ENCODE peak calls at places on chromosome 6, in six cellular contexts. One of them, this sample, is unnamed.
A peak's percentile ranks its signal among the peaks of the same experiment; 100 is the strongest.

GRCh38 chr6:67433124-67433523 is 1202.0 kb upstream of the ADGRB3 start:
- DNase-seq in pulmonary artery endothelial cell: no peak
- DNase-seq in astrocyte of the hippocampus: peak; percentile 2
- DNase-seq in GM10248: no peak
- DNase-seq in ELF-1: no peak
- DNase-seq in SJSA1: no peak
- DNase-seq in this sample: no peak

GRCh38 chr6:117489003-117489402 is 6.5 kb downstream of the DCBLD1 start:
- DNase-seq in pulmonary artery endothelial cell: no peak
- DNase-seq in astrocyte of the hippocampus: no peak
- DNase-seq in GM10248: no peak
- DNase-seq in ELF-1: no peak
- DNase-seq in SJSA1: no peak
- DNase-seq in this sample: no peak

GRCh38 chr6:132798820-132799538 is 542 bp upstream of the SLC18B1 start:
- DNase-seq in pulmonary artery endothelial cell: peak; percentile 37
- DNase-seq in astrocyte of the hippocampus: peak; percentile 83
- DNase-seq in GM10248: peak; percentile 75
- DNase-seq in ELF-1: peak; percentile 59
- DNase-seq in SJSA1: peak; percentile 61
- DNase-seq in this sample: no peak

GRCh38 chr6:117729613-117730012 is 54.3 kb downstream of the NUS1 start:
- DNase-seq in pulmonary artery endothelial cell: no peak
- DNase-seq in astrocyte of the hippocampus: no peak
- DNase-seq in GM10248: no peak
- DNase-seq in ELF-1: no peak
- DNase-seq in SJSA1: no peak
- DNase-seq in this sample: no peak

GRCh38 chr6:16402501-16402900 is 164.1 kb downstream of the GMPR start:
- DNase-seq in pulmonary artery endothelial cell: no peak
- DNase-seq in astrocyte of the hippocampus: peak; percentile 25
- DNase-seq in GM10248: no peak
- DNase-seq in ELF-1: peak; percentile 73
- DNase-seq in SJSA1: no peak
- DNase-seq in this sample: no peak

GRCh38 chr6:18182568-18182967 is 27.3 kb downstream of the KDM1B start:
- DNase-seq in pulmonary artery endothelial cell: no peak
- DNase-seq in astrocyte of the hippocampus: no peak
- DNase-seq in GM10248: no peak
- DNase-seq in ELF-1: no peak
- DNase-seq in SJSA1: no peak
- DNase-seq in this sample: no peak

GRCh38 chr6:18226451-18226850 is 37.9 kb downstream of the DEK start:
- DNase-seq in pulmonary artery endothelial cell: no peak
- DNase-seq in astrocyte of the hippocampus: peak; percentile 96
- DNase-seq in GM10248: no peak
- DNase-seq in ELF-1: peak; percentile 88
- DNase-seq in SJSA1: peak; percentile 79
- DNase-seq in this sample: no peak

GRCh38 chr6:79438015-79438414 is 99.2 kb downstream of the LCA5 start:
- DNase-seq in pulmonary artery endothelial cell: no peak
- DNase-seq in astrocyte of the hippocampus: no peak
- DNase-seq in GM10248: no peak
- DNase-seq in ELF-1: no peak
- DNase-seq in SJSA1: no peak
- DNase-seq in this sample: no peak

GRCh38 chr6:151442359-151442758 is 9.6 kb downstream of the RMND1 start:
- DNase-seq in pulmonary artery endothelial cell: no peak
- DNase-seq in astrocyte of the hippocampus: no peak
- DNase-seq in GM10248: no peak
- DNase-seq in ELF-1: no peak
- DNase-seq in SJSA1: no peak
- DNase-seq in this sample: no peak

GRCh38 chr6:142830807-142831206 is 114.2 kb downstream of the HIVEP2 start:
- DNase-seq in pulmonary artery endothelial cell: no peak
- DNase-seq in astrocyte of the hippocampus: no peak
- DNase-seq in GM10248: no peak
- DNase-seq in ELF-1: no peak
- DNase-seq in SJSA1: no peak
- DNase-seq in this sample: no peak

GRCh38 chr6:110886555-110887167 is 12.1 kb downstream of the AMD1 start:
- DNase-seq in pulmonary artery endothelial cell: no peak
- DNase-seq in astrocyte of the hippocampus: no peak
- DNase-seq in GM10248: no peak
- DNase-seq in ELF-1: no peak
- DNase-seq in SJSA1: no peak
- DNase-seq in this sample: no peak

GRCh38 chr6:43226192-43226851 is 3.0 kb downstream of the DNPH1 start:
- DNase-seq in pulmonary artery endothelial cell: no peak
- DNase-seq in astrocyte of the hippocampus: no peak
- DNase-seq in GM10248: no peak
- DNase-seq in ELF-1: no peak
- DNase-seq in SJSA1: no peak
- DNase-seq in this sample: peak; percentile 28

GRCh38 chr6:91018586-91018985 is 431.7 kb upstream of the MAP3K7 start:
- DNase-seq in pulmonary artery endothelial cell: no peak
- DNase-seq in astrocyte of the hippocampus: no peak
- DNase-seq in GM10248: no peak
- DNase-seq in ELF-1: no peak
- DNase-seq in SJSA1: no peak
- DNase-seq in this sample: no peak

GRCh38 chr6:167789358-167789757 is 37.4 kb upstream of the AFDN start:
- DNase-seq in pulmonary artery endothelial cell: no peak
- DNase-seq in astrocyte of the hippocampus: no peak
- DNase-seq in GM10248: no peak
- DNase-seq in ELF-1: peak; percentile 24
- DNase-seq in SJSA1: no peak
- DNase-seq in this sample: no peak

GRCh38 chr6:14001329-14002012 is 76.7 kb downstream of the RNF182 start:
- DNase-seq in pulmonary artery endothelial cell: no peak
- DNase-seq in astrocyte of the hippocampus: peak; percentile 95
- DNase-seq in GM10248: no peak
- DNase-seq in ELF-1: peak; percentile 64
- DNase-seq in SJSA1: peak; percentile 92
- DNase-seq in this sample: peak; percentile 93

GRCh38 chr6:159090530-159091306 is 45.9 kb upstream of the TAGAP start:
- DNase-seq in pulmonary artery endothelial cell: no peak
- DNase-seq in astrocyte of the hippocampus: no peak
- DNase-seq in GM10248: no peak
- DNase-seq in ELF-1: no peak
- DNase-seq in SJSA1: no peak
- DNase-seq in this sample: no peak